ENCODE peak calls at places on chromosomes 5 and 9, in nine cellular contexts. M is retina; L is activated CD8-positive, alpha-beta memory T cell treated with anti-CD3 and anti-CD28 coated beads, Interleukin-2, amount 50 U/mL, for 4 hours; Y is EL; X is A172; H is T-helper 22 cell; A is GDM1; I is progenitor cell of endocrine pancreas; T is AG08395. D is an unnamed sample.

GRCh38 chr5:73895471-73895870 is 269.5 kb downstream of the ARHGEF28 start:
- DNase-seq in M (no peak), L (no peak), Y (no peak), X (no peak), H (no peak), A (no peak), I (no peak), T (no peak), D (no peak)

GRCh38 chr9:113963914-113964739 is 88.0 kb downstream of the ZNF618 start:
- DNase-seq in M (no peak), L (no peak), Y (no peak), X (no peak), H (no peak), A (no peak), I (no peak), T (no peak), D (no peak)

GRCh38 chr5:55344392-55344992 is 36.7 kb downstream of the MTREX start:
- DNase-seq in M (peak), L (peak), Y (peak), X (peak), H (peak), A (no peak), I (peak), T (peak), D (peak)

GRCh38 chr5:113375492-113376060 is 59.2 kb downstream of the TSSK1B start:
- DNase-seq in M (no peak), L (no peak), Y (no peak), X (no peak), H (no peak), A (no peak), I (no peak), T (no peak), D (no peak)

GRCh38 chr9:71285191-71285656 is 163.8 kb upstream of the TRPM3 start:
- DNase-seq in M (peak), L (peak), Y (peak), X (peak), H (no peak), A (peak), I (peak), T (peak), D (no peak)

GRCh38 chr5:154513669-154514084 is 35.6 kb upstream of the HAND1 start:
- DNase-seq in M (no peak), L (no peak), Y (no peak), X (peak), H (no peak), A (no peak), I (no peak), T (peak), D (no peak)

GRCh38 chr5:79475174-79475466 is 38.8 kb downstream of the HOMER1 start:
- DNase-seq in M (no peak), L (no peak), Y (no peak), X (no peak), H (no peak), A (no peak), I (no peak), T (no peak), D (no peak)

GRCh38 chr9:104992696-104993095 is 64.7 kb upstream of the ABCA1 start:
- DNase-seq in M (peak), L (no peak), Y (peak), X (peak), H (no peak), A (no peak), I (no peak), T (no peak), D (no peak)

GRCh38 chr9:84851935-84852585 is 182.5 kb downstream of the NTRK2 start:
- DNase-seq in M (peak), L (no peak), Y (peak), X (peak), H (no peak), A (no peak), I (no peak), T (peak), D (no peak)

GRCh38 chr5:140236896-140237598 is 62.1 kb downstream of the CYSTM1 start:
- DNase-seq in M (no peak), L (no peak), Y (no peak), X (no peak), H (no peak), A (no peak), I (no peak), T (no peak), D (no peak)

GRCh38 chr9:113677057-113677456 is 199.1 kb upstream of the ZNF618 start:
- DNase-seq in M (no peak), L (no peak), Y (no peak), X (no peak), H (no peak), A (no peak), I (no peak), T (no peak), D (no peak)

GRCh38 chr5:112264151-112264550 is 154.9 kb downstream of the EPB41L4A start:
- DNase-seq in M (no peak), L (no peak), Y (no peak), X (no peak), H (no peak), A (no peak), I (no peak), T (no peak), D (no peak)

GRCh38 chr9:130305381-130305780 is 39.8 kb downstream of the HMCN2 start:
- DNase-seq in M (no peak), L (no peak), Y (no peak), X (no peak), H (no peak), A (no peak), I (no peak), T (peak), D (peak)

GRCh38 chr5:143354025-143354424 is 49.5 kb downstream of the NR3C1 start:
- DNase-seq in M (no peak), L (no peak), Y (no peak), X (no peak), H (no peak), A (no peak), I (no peak), T (no peak), D (no peak)

GRCh38 chr5:92874790-92875189 is 706.2 kb downstream of the NR2F1-AS1 start:
- DNase-seq in M (no peak), L (no peak), Y (no peak), X (no peak), H (no peak), A (no peak), I (no peak), T (no peak), D (no peak)

GRCh38 chr5:31847354-31847753 is 208.4 kb downstream of the PDZD2 start:
- DNase-seq in M (no peak), L (no peak), Y (no peak), X (no peak), H (no peak), A (no peak), I (no peak), T (no peak), D (no peak)

GRCh38 chr5:146799235-146800015 is 79.1 kb downstream of the PPP2R2B start:
- DNase-seq in M (no peak), L (no peak), Y (no peak), X (no peak), H (no peak), A (no peak), I (no peak), T (no peak), D (no peak)

GRCh38 chr5:115543931-115544370 is 624 bp downstream of the FEM1C start:
- DNase-seq in M (peak), L (peak), Y (peak), X (peak), H (peak), A (peak), I (peak), T (peak), D (peak)

GRCh38 chr5:95822038-95822407 is 503 bp downstream of the GLRX start:
- DNase-seq in M (no peak), L (no peak), Y (peak), X (peak), H (peak), A (no peak), I (no peak), T (peak), D (peak)

GRCh38 chr9:93346240-93347112 is 105.0 kb upstream of the FAM120A start:
- DNase-seq in M (peak), L (no peak), Y (no peak), X (no peak), H (no peak), A (no peak), I (no peak), T (peak), D (no peak)

GRCh38 chr9:137310190-137311052 is 8.3 kb upstream of the NRARP start:
- DNase-seq in M (peak), L (no peak), Y (no peak), X (no peak), H (no peak), A (no peak), I (no peak), T (no peak), D (no peak)

GRCh38 chr9:109319631-109320233 is 1.1 kb downstream of the EPB41L4B start:
- DNase-seq in M (peak), L (no peak), Y (peak), X (no peak), H (no peak), A (no peak), I (peak), T (no peak), D (no peak)

GRCh38 chr9:35731415-35732184 is 395 bp downstream of the TLN1 start:
- DNase-seq in M (peak), L (no peak), Y (no peak), X (no peak), H (no peak), A (no peak), I (no peak), T (no peak), D (no peak)

GRCh38 chr5:141155540-141156374 is 5.9 kb downstream of the PCDHB6 start:
- DNase-seq in M (no peak), L (no peak), Y (no peak), X (peak), H (no peak), A (no peak), I (no peak), T (no peak), D (no peak)

GRCh38 chr9:15642369-15642962 is 89.6 kb downstream of the CCDC171 start:
- DNase-seq in M (peak), L (no peak), Y (peak), X (peak), H (no peak), A (peak), I (no peak), T (peak), D (no peak)

GRCh38 chr9:79233542-79233941 is 338.2 kb upstream of the TLE4 start:
- DNase-seq in M (no peak), L (no peak), Y (peak), X (peak), H (no peak), A (peak), I (no peak), T (peak), D (no peak)

GRCh38 chr5:120160120-120160895 is 303.8 kb upstream of the PRR16 start:
- DNase-seq in M (no peak), L (no peak), Y (peak), X (peak), H (no peak), A (no peak), I (no peak), T (peak), D (no peak)

GRCh38 chr5:134148986-134149539 is 27.7 kb downstream of the SKP1 start:
- DNase-seq in M (no peak), L (no peak), Y (no peak), X (no peak), H (no peak), A (no peak), I (no peak), T (no peak), D (no peak)

GRCh38 chr5:170427672-170428236 is 38.6 kb upstream of the KCNMB1 start:
- DNase-seq in M (no peak), L (no peak), Y (peak), X (no peak), H (no peak), A (peak), I (no peak), T (no peak), D (no peak)

GRCh38 chr5:132777209-132778069 is at the start of gene SEPTIN8:
- DNase-seq in M (peak), L (peak), Y (peak), X (no peak), H (peak), A (no peak), I (peak), T (peak), D (peak)

GRCh38 chr5:5159282-5160108 is 19.4 kb downstream of the ADAMTS16 start:
- DNase-seq in M (no peak), L (no peak), Y (no peak), X (no peak), H (no peak), A (no peak), I (no peak), T (no peak), D (no peak)

GRCh38 chr9:105132576-105132975 is 111.9 kb upstream of the SLC44A1 start:
- DNase-seq in M (no peak), L (no peak), Y (peak), X (peak), H (no peak), A (no peak), I (no peak), T (peak), D (no peak)